ENCODE peak calls at places on chromosomes 5 and 9, in six cellular contexts. K is WERI-Rb-1, G is fibroblast of lung, F is heart left ventricle, P is cardiac muscle cell, H is right lobe of liver. T is an unnamed sample.

GRCh38 chr5:16179936-16180788 is 571 bp upstream of the MARCHF11 start:
- DNase-seq in F (no peak), K (peak), P (no peak), H (no peak), G (no peak), T (no peak)

GRCh38 chr5:135253601-135254165 is 145.3 kb downstream of the MACROH2A1 start:
- DNase-seq in G (peak), K (peak), P (no peak), H (no peak), F (no peak), T (no peak)

GRCh38 chr9:133121200-133122166 is at the start of gene RALGDS:
- DNase-seq in F (peak), K (peak), P (peak), G (peak), H (peak), T (no peak)

GRCh38 chr9:123401879-123402513 is 46.0 kb downstream of the CRB2 start:
- DNase-seq in F (no peak), H (no peak), G (peak), K (peak), P (peak), T (no peak)

GRCh38 chr9:17578911-17579793 is at the start of gene SH3GL2:
- DNase-seq in P (peak), G (peak), H (no peak), K (peak), F (peak), T (peak)

GRCh38 chr5:135739383-135739961 is 95.0 kb upstream of the SLC25A48 start:
- DNase-seq in G (peak), K (no peak), P (no peak), F (no peak), H (no peak), T (no peak)

GRCh38 chr5:77797133-77797532 is 21.0 kb upstream of the TBCA start:
- DNase-seq in H (no peak), F (no peak), P (no peak), G (no peak), K (no peak), T (no peak)

GRCh38 chr9:130549093-130549735 is 30.2 kb upstream of the FUBP3 start:
- DNase-seq in G (no peak), F (no peak), H (no peak), P (no peak), K (no peak), T (no peak)

GRCh38 chr5:98460536-98460935 is 312.9 kb upstream of the RGMB start:
- DNase-seq in F (no peak), P (no peak), H (no peak), G (no peak), K (no peak), T (no peak)

GRCh38 chr5:143016777-143017374 is 246.7 kb downstream of the ARHGAP26 start:
- DNase-seq in K (peak), P (peak), F (no peak), H (no peak), G (peak), T (peak)

GRCh38 chr5:50663636-50664035 is 2.8 kb upstream of the PARP8 start:
- DNase-seq in K (no peak), F (peak), G (no peak), P (no peak), H (peak), T (no peak)

GRCh38 chr5:78587775-78588291 is 60.7 kb downstream of the LHFPL2 start:
- DNase-seq in P (peak), F (no peak), K (peak), G (peak), H (no peak), T (no peak)

GRCh38 chr9:124037790-124038189 is 26.2 kb downstream of the LHX2 start:
- DNase-seq in K (no peak), F (no peak), H (no peak), G (no peak), P (no peak), T (no peak)

GRCh38 chr5:16935271-16936149 is 578 bp downstream of the MYO10 start:
- DNase-seq in F (peak), K (peak), P (no peak), H (peak), G (peak), T (no peak)

GRCh38 chr9:93265972-93266371 is 82.0 kb downstream of the WNK2 start:
- DNase-seq in H (peak), K (no peak), F (no peak), G (no peak), P (no peak), T (no peak)

GRCh38 chr5:143752165-143752564 is 59.8 kb upstream of the HMHB1 start:
- DNase-seq in F (no peak), H (no peak), G (no peak), K (no peak), P (no peak), T (no peak)

GRCh38 chr5:57368010-57368409 is 114.6 kb downstream of the ACTBL2 start:
- DNase-seq in P (no peak), H (no peak), G (peak), K (no peak), F (no peak), T (no peak)

DNA sequence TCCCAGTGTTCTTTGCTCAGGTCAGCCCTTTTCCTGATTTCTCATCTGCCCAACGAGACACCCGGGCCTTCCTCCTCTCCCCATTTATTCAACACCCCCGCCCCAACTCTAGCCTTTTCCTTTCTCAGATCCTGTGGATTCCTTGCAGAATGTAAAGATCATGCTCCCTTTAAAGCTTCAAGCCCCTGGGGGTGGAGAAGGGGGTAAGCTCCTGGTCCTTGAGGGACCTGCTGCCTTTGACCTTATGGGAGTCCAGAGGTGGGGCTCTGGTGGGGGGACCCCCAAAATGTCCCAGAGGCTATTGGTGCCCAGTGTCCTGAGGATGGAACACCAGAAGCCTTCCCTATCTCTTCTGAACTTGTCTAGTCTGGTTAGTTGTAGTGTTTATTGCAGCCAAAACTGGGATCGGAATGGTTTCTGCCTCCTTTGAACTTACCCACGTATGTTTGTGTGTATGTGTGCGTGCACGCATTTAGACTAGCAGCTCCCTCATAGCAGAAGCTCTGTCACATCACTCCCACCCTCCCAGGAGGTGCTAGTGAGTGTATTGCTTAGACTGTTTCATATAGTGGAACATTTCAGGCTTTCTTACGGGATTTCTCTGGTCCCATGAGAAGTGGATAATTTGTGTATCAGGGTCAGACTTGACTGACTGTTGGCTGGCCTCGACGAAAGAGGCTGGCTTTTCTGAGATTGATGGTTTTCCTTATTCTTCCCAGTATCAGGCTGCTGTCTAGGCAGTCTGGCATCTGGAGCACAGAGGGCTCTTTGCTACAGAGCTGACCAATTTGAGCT is 1.1 kb downstream of the GALNT10 start:
- DNase-seq in P (peak), H (no peak), K (no peak), F (no peak), G (peak), T (no peak)
- H3K4me3 ChIP-seq in P (no peak), H (no peak), K (no peak), F (peak), G (peak), T (peak)

DNA sequence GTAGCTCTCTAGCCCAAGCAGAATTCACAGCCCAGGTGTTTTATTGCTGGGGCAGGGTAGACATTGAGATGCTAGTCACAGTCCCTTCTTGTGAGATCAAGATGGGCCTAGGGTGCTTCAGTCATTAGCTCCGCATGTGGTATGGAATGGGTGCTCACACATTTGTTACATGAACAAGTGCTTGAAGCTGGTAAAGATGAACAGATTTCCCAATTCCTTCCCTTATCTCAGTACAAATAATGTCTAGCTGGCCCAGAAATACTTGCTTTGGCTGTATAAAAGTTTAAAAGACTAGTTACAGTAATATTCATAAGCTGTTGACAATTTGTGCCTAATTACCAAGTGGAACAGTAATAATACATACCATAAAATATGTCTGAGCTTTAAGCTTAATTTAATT is 143.4 kb upstream of the DHFR start:
- DNase-seq in F (no peak), H (no peak), K (no peak), P (no peak), G (no peak), T (no peak)
- TF ChIP-seq CTCF in F (no peak), H (no peak), K (no peak), P (no peak), G (no peak), T (no peak)

GRCh38 chr5:169300468-169301385 is at the start of gene SLIT3:
- DNase-seq in H (no peak), K (no peak), G (peak), F (peak), P (peak), T (no peak)
- H3K4me3 ChIP-seq in H (no peak), K (no peak), G (peak), F (peak), P (peak), T (peak)

GRCh38 chr5:39022151-39022550 is 52.0 kb downstream of the RICTOR start:
- DNase-seq in P (no peak), K (no peak), H (no peak), G (no peak), F (no peak), T (no peak)

GRCh38 chr5:39021413-39021812 is 52.8 kb downstream of the RICTOR start:
- DNase-seq in G (no peak), H (no peak), K (no peak), F (no peak), P (no peak), T (no peak)

GRCh38 chr5:39024884-39025283 is 49.3 kb downstream of the RICTOR start:
- DNase-seq in K (no peak), G (peak), H (no peak), F (no peak), P (no peak), T (no peak)

GRCh38 chr5:39025456-39025855 is 48.7 kb downstream of the RICTOR start:
- DNase-seq in G (no peak), K (no peak), P (no peak), H (no peak), F (no peak), T (no peak)

GRCh38 chr5:39024005-39024404 is 50.2 kb downstream of the RICTOR start:
- DNase-seq in G (peak), P (no peak), F (no peak), K (peak), H (no peak), T (no peak)
- TF ChIP-seq CTCF in G (no peak), P (no peak), F (no peak), K (peak), H (no peak), T (no peak)

T was measured in LNCaP clone FGC.